ENCODE peak calls at places on chromosomes 6 and 20, in five cellular contexts. H is A549, B is suprapubic skin, K is ovary, Y is H1. X is an unnamed sample.

GRCh38 chr6:24234043-24234442 is 108.0 kb downstream of the NRSN1 start:
- DNase-seq in B (no peak), K (no peak), H (no peak), Y (no peak), X (no peak)

GRCh38 chr6:91485047-91485446 is 898.2 kb upstream of the MAP3K7 start:
- DNase-seq in Y (no peak), K (no peak), B (no peak), H (no peak), X (no peak)

GRCh38 chr6:85460951-85461805 is 11.3 kb downstream of the NT5E start:
- DNase-seq in H (no peak), B (no peak), Y (no peak), K (peak; percentile 78), X (no peak)

GRCh38 chr6:16055852-16056251 is 73.0 kb upstream of the MYLIP start:
- DNase-seq in K (no peak), Y (no peak), H (no peak), B (no peak), X (no peak)

GRCh38 chr6:152244998-152245630 is 392.0 kb downstream of the SYNE1 start:
- DNase-seq in H (no peak), Y (no peak), K (no peak), B (no peak), X (no peak)

GRCh38 chr6:149128489-149129145 is 188.9 kb upstream of the TAB2 start:
- DNase-seq in K (peak; percentile 43), H (no peak), Y (no peak), B (no peak), X (no peak)

GRCh38 chr20:61370841-61371303 is 118.8 kb downstream of the CDH4 start:
- DNase-seq in B (no peak), Y (no peak), H (no peak), K (no peak), X (no peak)

GRCh38 chr6:6781877-6782236 is 193.3 kb downstream of the LY86 start:
- DNase-seq in Y (no peak), H (no peak), B (no peak), K (no peak), X (no peak)

GRCh38 chr20:31894980-31895675 is 24.7 kb downstream of the TTLL9 start:
- DNase-seq in H (peak; percentile 58), B (peak; percentile 73), K (no peak), Y (no peak), X (peak; percentile 50)

GRCh38 chr6:154916857-154917256 is 78.3 kb upstream of the TIAM2 start:
- DNase-seq in H (no peak), Y (no peak), K (no peak), B (no peak), X (no peak)

GRCh38 chr6:126826315-126826714 is 292.2 kb upstream of the RSPO3 start:
- DNase-seq in B (no peak), K (no peak), Y (no peak), H (no peak), X (no peak)

GRCh38 chr20:32327087-32327681 is 30.9 kb upstream of the ASXL1 start:
- DNase-seq in B (no peak), K (no peak), Y (no peak), H (no peak), X (no peak)

GRCh38 chr6:147922764-147923163 is 414.3 kb downstream of the SAMD5 start:
- DNase-seq in H (no peak), Y (no peak), K (no peak), B (no peak), X (no peak)

GRCh38 chr20:36097751-36098151 is 56.8 kb upstream of the EPB41L1 start:
- DNase-seq in K (no peak), Y (peak; percentile 64), H (no peak), B (no peak), X (peak; percentile 53)

GRCh38 chr20:24651171-24651972 is 181.9 kb downstream of the SYNDIG1 start:
- DNase-seq in K (no peak), B (no peak), H (peak; percentile 81), Y (no peak), X (no peak)

GRCh38 chr6:55868910-55869479 is 6.4 kb downstream of the BMP5 start:
- DNase-seq in H (peak; percentile 50), Y (no peak), B (no peak), K (no peak), X (no peak)

GRCh38 chr6:11179978-11180303 is 52.5 kb downstream of the NEDD9 start:
- DNase-seq in B (no peak), Y (no peak), K (no peak), H (no peak), X (no peak)

GRCh38 chr6:111011360-111012142 is 29.7 kb downstream of the RPF2 start:
- DNase-seq in B (no peak), Y (no peak), K (no peak), H (peak; percentile 30), X (no peak)

GRCh38 chr6:83378621-83379388 is 52.0 kb downstream of the ME1 start:
- DNase-seq in Y (no peak), K (no peak), B (no peak), H (no peak), X (no peak)

GRCh38 chr6:14375940-14376339 is 258.4 kb downstream of the CD83 start:
- DNase-seq in B (no peak), K (no peak), Y (no peak), H (no peak), X (no peak)

GRCh38 chr20:44736170-44737021 is 9.3 kb upstream of the KCNK15 start:
- DNase-seq in B (no peak), H (peak; percentile 97), Y (peak; percentile 58), K (peak; percentile 67), X (peak; percentile 58)

GRCh38 chr6:94377835-94378234 is 958.5 kb upstream of the EPHA7 start:
- DNase-seq in H (no peak), K (no peak), B (no peak), Y (no peak), X (no peak)

GRCh38 chr20:20465259-20465658 is 97.4 kb downstream of the INSM1 start:
- DNase-seq in K (no peak), B (no peak), H (no peak), Y (peak; percentile 64), X (no peak)

GRCh38 chr6:157585274-157586087 is 204.5 kb downstream of the ZDHHC14 start:
- DNase-seq in K (no peak), Y (no peak), B (no peak), H (no peak), X (no peak)

GRCh38 chr6:142803027-142803426 is 141.9 kb downstream of the HIVEP2 start:
- DNase-seq in K (no peak), Y (no peak), H (no peak), B (no peak), X (no peak)

GRCh38 chr6:158575550-158575949 is 15.7 kb downstream of the TMEM181 start:
- DNase-seq in K (no peak), B (no peak), H (no peak), Y (no peak), X (no peak)

GRCh38 chr6:112222111-112222726 is 32.1 kb downstream of the LAMA4 start:
- DNase-seq in Y (no peak), K (no peak), H (no peak), B (no peak), X (no peak)

GRCh38 chr6:90187437-90188049 is 109.1 kb downstream of the BACH2 start:
- DNase-seq in B (no peak), Y (no peak), K (no peak), H (no peak), X (no peak)

GRCh38 chr6:37429352-37429750 is 3.7 kb upstream of the CMTR1 start:
- DNase-seq in B (no peak), H (peak; percentile 31), K (no peak), Y (no peak), X (no peak)

GRCh38 chr6:35213824-35214756 is at the start of gene SCUBE3:
- DNase-seq in H (no peak), Y (peak; percentile 81), K (peak; percentile 18), B (no peak), X (peak; percentile 29)

GRCh38 chr6:934686-935085 is 241.7 kb upstream of the EXOC2 start:
- DNase-seq in H (no peak), Y (no peak), K (no peak), B (no peak), X (no peak)

GRCh38 chr6:156868385-156868784 is 91.2 kb downstream of the ARID1B start:
- DNase-seq in H (no peak), B (no peak), Y (no peak), K (no peak), X (no peak)

GRCh38 chr6:130324657-130325056 is 41.2 kb upstream of the TMEM200A start:
- DNase-seq in B (no peak), Y (no peak), H (no peak), K (no peak), X (no peak)

GRCh38 chr20:58139849-58140786 is 88.3 kb downstream of the ANKRD60 start:
- DNase-seq in K (no peak), H (no peak), B (peak; percentile 37), Y (peak; percentile 32), X (no peak)

GRCh38 chr20:58138395-58138794 is 90.1 kb downstream of the ANKRD60 start:
- DNase-seq in K (no peak), B (peak; percentile 16), H (no peak), Y (no peak), X (no peak)

GRCh38 chr20:58137236-58137635 is 91.2 kb downstream of the ANKRD60 start:
- DNase-seq in K (no peak), H (no peak), B (peak; percentile 52), Y (no peak), X (no peak)

GRCh38 chr20:58135441-58136170 is 92.8 kb downstream of the ANKRD60 start:
- DNase-seq in B (peak; percentile 76), H (no peak), Y (no peak), K (no peak), X (no peak)

GRCh38 chr20:58137651-58138265 is 90.7 kb downstream of the ANKRD60 start:
- DNase-seq in H (no peak), B (peak; percentile 73), K (no peak), Y (no peak), X (no peak)
- H3K4me3 ChIP-seq in H (no peak overlapping the region), B (no peak overlapping the region), K (no peak overlapping the region), Y (no peak overlapping the region), X (no peak overlapping the region)

GRCh38 chr6:31738048-31738979 is 1.5 kb upstream of the MSH5 start:
- DNase-seq in B (no peak), Y (no peak), K (no peak), H (peak; percentile 81), X (peak; percentile 89)
- TF ChIP-seq EP300 in B (no peak), Y (no peak), K (no peak), H (no peak), X (no peak)

DNA sequence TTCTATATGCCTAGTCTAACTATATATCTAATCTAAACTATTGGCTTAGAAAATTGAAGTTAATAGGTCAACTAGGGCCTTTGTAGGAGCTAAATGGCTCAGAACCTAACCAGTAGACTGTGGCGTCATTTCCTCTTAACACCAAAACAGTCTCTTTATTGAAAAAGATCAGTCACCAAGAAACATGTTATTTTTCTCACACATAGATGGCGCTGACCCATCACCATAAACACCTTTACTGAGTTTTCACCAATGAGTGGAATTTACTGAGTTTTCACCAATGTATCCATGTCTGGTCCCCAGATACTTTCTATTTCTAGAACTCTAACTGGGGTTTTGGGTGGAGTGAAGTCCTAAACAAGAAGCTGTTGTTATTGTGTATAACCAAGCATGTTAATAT is 636.0 kb downstream of the BCKDHB start:
- DNase-seq in Y (no peak), B (no peak), H (peak; percentile 16), K (no peak), X (no peak)
- TF ChIP-seq CTCF in Y (peak; percentile 40), B (no peak), H (no peak), K (no peak), X (no peak)

DNA sequence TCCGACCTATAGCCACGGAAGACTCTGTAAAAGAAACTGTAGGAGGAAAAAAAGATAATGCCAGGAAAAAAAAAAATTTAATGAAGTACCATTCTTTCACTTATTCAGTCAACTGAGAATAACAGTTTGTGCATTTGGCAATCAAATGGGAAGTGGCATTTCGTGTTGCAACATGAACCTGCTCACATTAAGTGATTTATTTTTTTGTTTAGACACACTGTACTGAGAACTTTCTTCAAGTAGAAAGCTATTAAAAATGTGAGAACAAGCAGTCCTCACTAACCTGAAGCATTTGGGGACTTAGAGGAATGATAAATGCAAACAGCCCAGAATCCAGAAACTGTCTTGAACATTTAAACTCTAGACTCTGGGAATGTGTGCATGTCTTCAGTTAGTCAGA is 69.8 kb downstream of the SLX4IP start:
- DNase-seq in Y (no peak), K (no peak), B (no peak), H (no peak), X (no peak)
- H3K4me3 ChIP-seq in Y (no peak overlapping the region), K (no peak overlapping the region), B (peak overlapping the region; percentile 11), H (no peak overlapping the region), X (no peak overlapping the region)